ENCODE peak calls at places on chromosomes 3 and 15, in nine cellular contexts. Q is A549, O is neural progenitor cell, X is hepatocyte, N is left ventricle myocardium inferior, Y is GM12878, T is mammary epithelial cell, Z is kidney, P is MM.1S. F is an unnamed sample.

GRCh38 chr3:127417709-127418559 is 130.1 kb upstream of the PRR20G start:
- DNase-seq in Z (peak), X (no peak), P (no peak), Y (no peak), N (peak), Q (no peak), T (no peak), O (no peak), F (no peak)

GRCh38 chr3:125245521-125245920 is 33.0 kb upstream of the SLC12A8 start:
- DNase-seq in X (no peak), O (no peak), Z (no peak), T (no peak), N (no peak), Y (no peak), Q (no peak), P (no peak), F (no peak)

GRCh38 chr15:88990185-88990679 is 77.1 kb upstream of the MFGE8 start:
- DNase-seq in X (no peak), Q (no peak), N (no peak), P (no peak), Y (no peak), T (no peak), O (no peak), Z (no peak), F (no peak)

GRCh38 chr3:156723182-156723619 is 48.8 kb downstream of the TIPARP start:
- DNase-seq in Y (no peak), Q (no peak), Z (no peak), O (no peak), N (no peak), X (no peak), P (no peak), T (peak), F (no peak)

GRCh38 chr15:101451886-101452285 is 37.6 kb downstream of the PCSK6 start:
- DNase-seq in O (no peak), Q (no peak), X (no peak), P (no peak), T (no peak), Y (no peak), N (no peak), Z (no peak), F (no peak)

GRCh38 chr15:27214032-27214431 is 243.1 kb downstream of the GABRG3 start:
- DNase-seq in Y (no peak), P (no peak), N (no peak), Q (no peak), Z (no peak), T (no peak), O (no peak), X (no peak), F (no peak)

GRCh38 chr3:130907966-130908365 is 14.1 kb downstream of the ATP2C1 start:
- DNase-seq in Y (no peak), N (no peak), X (no peak), Q (no peak), T (no peak), P (peak), Z (no peak), O (no peak), F (no peak)

GRCh38 chr3:103002447-103002846 is 567.6 kb downstream of the ZPLD1 start:
- DNase-seq in T (no peak), P (no peak), Q (no peak), O (no peak), N (no peak), Z (no peak), Y (no peak), X (no peak), F (no peak)

GRCh38 chr3:183349421-183350157 is 78.8 kb downstream of the MCF2L2 start:
- DNase-seq in P (no peak), Y (no peak), X (no peak), O (no peak), N (no peak), Q (no peak), Z (no peak), T (no peak), F (no peak)

GRCh38 chr3:74360406-74360805 is 254.1 kb downstream of the CNTN3 start:
- DNase-seq in O (no peak), T (no peak), N (no peak), Y (no peak), Z (no peak), Q (no peak), X (no peak), P (no peak), F (no peak)

GRCh38 chr3:147113293-147114045 is 292.9 kb downstream of the ZIC4 start:
- DNase-seq in X (no peak), T (peak), Q (no peak), N (no peak), Y (no peak), P (peak), Z (no peak), O (no peak), F (no peak)

GRCh38 chr15:71151061-71151460 is 35.8 kb downstream of the THSD4 start:
- DNase-seq in N (no peak), Q (no peak), O (no peak), T (peak), Y (no peak), P (no peak), X (no peak), Z (no peak), F (no peak)

GRCh38 chr3:41749988-41750387 is 211.9 kb downstream of the ULK4 start:
- DNase-seq in N (no peak), T (no peak), Q (no peak), P (no peak), Y (no peak), O (no peak), X (no peak), Z (no peak), F (no peak)

GRCh38 chr3:18946524-18946923 is 201.8 kb upstream of the KCNH8 start:
- DNase-seq in X (no peak), Y (no peak), O (peak), Q (no peak), P (no peak), T (peak), Z (no peak), N (no peak), F (no peak)

GRCh38 chr3:156814295-156814694 is 11.9 kb upstream of the LEKR1 start:
- DNase-seq in X (no peak), Q (no peak), T (peak), O (no peak), Y (no peak), P (no peak), N (no peak), Z (no peak), F (no peak)

GRCh38 chr15:64731012-64731806 is 44.2 kb downstream of the RBPMS2 start:
- DNase-seq in T (peak), Y (peak), P (peak), X (peak), Q (peak), O (peak), Z (peak), N (peak), F (peak)

GRCh38 chr15:101497017-101497416 is 7.5 kb upstream of the PCSK6 start:
- DNase-seq in Z (no peak), N (no peak), P (no peak), Y (no peak), Q (no peak), X (no peak), T (no peak), O (no peak), F (peak)

GRCh38 chr3:184584001-184584891 is 22.7 kb downstream of the EPHB3 start:
- DNase-seq in Y (no peak), Z (no peak), T (no peak), P (no peak), X (no peak), Q (no peak), N (peak), O (peak), F (peak)

GRCh38 chr3:134796313-134797079 is 1.4 kb downstream of the EPHB1 start:
- DNase-seq in Y (no peak), P (no peak), O (peak), Q (no peak), N (no peak), X (peak), Z (peak), T (peak), F (no peak)

GRCh38 chr3:133444071-133444774 is 44.4 kb downstream of the BFSP2 start:
- DNase-seq in T (peak), O (no peak), Z (no peak), Q (peak), N (no peak), P (peak), X (peak), Y (no peak), F (no peak)

GRCh38 chr3:111509308-111509707 is 32.7 kb upstream of the CD96 start:
- DNase-seq in N (no peak), P (no peak), Z (no peak), Y (no peak), O (no peak), Q (no peak), T (peak), X (no peak), F (no peak)

GRCh38 chr15:36363335-36363734 is 216.1 kb upstream of the CDIN1 start:
- DNase-seq in Z (no peak), Y (no peak), T (peak), O (no peak), X (no peak), Q (no peak), P (no peak), N (no peak), F (no peak)

DNA sequence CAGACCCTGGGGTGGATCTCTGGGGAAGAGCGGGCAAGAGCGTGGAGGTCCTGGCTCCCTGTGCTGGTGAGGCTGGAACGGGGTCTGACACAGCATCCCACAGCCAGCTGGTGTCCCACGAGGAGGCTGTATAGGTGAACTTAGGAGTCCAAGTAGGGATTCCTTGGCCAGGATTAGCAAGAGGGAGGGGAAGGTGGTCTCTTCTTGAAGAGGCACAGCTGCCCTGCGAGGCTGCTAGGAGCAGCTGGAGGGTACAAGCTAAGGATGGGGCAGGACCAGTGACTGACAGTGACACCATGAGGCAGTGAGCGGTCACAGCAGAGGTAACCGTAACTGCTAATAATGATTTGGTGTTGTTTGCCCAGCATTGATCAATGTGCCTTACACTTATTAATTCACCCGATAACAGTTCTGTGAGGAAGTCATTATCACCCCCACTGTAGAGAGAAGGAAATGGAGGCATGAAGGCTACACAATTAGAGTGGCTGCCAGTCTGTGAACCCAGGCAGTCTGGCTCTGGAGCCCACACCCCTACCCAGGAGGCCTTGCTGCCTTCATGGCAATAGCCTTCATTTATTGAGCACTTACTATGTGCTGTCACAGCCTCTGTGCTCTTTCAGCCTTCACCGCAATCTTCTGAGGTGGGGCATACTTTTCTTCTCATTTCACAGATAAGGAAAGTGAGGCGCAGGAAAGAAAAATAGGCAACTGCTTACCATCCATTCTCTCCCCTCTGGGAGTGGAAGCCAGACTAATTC is 59.4 kb downstream of the TMEM44 start:
- DNase-seq in X (peak), Q (peak), N (no peak), Z (peak), O (peak), T (no peak), P (peak), Y (no peak), F (peak)
- TF ChIP-seq CTCF in X (peak), Q (peak), N (peak), Z (peak), O (peak), T (peak), P (peak), Y (peak), F (peak)

GRCh38 chr15:73991260-73991659 is 835 bp downstream of the STOML1 start:
- DNase-seq in T (no peak), Z (peak), P (no peak), Y (no peak), N (peak), O (peak), Q (no peak), X (peak), F (peak)

GRCh38 chr15:73991726-73992593 is at the start of gene STOML1:
- DNase-seq in Q (peak), P (peak), T (peak), X (peak), O (peak), N (peak), Y (no peak), Z (peak), F (peak)

GRCh38 chr15:73989001-73989798 is 2.9 kb downstream of the STOML1 start:
- DNase-seq in Y (no peak), Z (no peak), X (peak), Q (no peak), T (peak), O (no peak), P (no peak), N (no peak), F (no peak)

GRCh38 chr15:73988075-73988969 is 3.8 kb downstream of the STOML1 start:
- DNase-seq in Q (no peak), N (no peak), Z (peak), T (peak), P (no peak), O (no peak), X (no peak), Y (no peak), F (no peak)

DNA sequence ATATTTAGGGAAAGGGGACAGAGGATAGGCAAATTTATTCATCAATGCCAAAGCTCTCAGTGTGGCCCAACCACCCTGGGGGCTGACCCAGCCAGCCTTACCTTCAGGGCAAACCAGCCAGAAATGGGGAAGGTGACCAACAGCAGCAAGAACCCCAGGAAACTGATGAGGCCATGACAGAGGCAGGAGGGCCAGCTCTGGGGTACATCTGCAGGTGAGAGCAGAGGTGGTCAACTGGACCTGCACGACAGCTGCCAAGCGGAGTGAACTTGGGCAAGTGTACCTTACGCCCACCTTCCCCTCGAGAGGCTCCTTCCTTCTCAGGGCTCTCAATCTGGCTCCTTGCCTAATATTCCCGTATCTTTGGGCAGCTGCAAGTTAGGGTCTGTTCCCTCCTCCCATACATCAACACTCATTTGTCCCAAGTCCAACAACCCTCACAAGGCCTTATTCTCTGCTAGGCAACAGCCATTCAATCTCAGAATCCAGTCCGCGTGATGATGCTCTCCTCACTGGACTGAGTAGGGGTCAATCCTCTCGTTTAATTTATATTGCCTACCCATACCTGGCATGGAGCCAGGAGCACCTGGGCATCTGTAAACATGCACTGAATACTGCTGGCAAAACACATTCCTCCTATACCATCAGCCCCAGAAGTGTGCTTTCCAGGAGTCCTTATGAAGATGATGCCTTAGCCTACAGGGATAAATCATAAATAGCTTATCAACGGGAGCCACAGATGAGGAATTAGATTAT is 1.7 kb downstream of the STOML1 start:
- DNase-seq in Q (no peak), P (no peak), Z (no peak), Y (no peak), X (no peak), O (no peak), T (no peak), N (no peak), F (no peak)
- H3K4me3 ChIP-seq in Q (no peak), P (no peak), Z (no peak), Y (no peak), X (no peak), O (no peak), T (no peak), N (peak), F (no peak)

GRCh38 chr3:16601539-16602005 is 3.7 kb downstream of the DAZL start:
- DNase-seq in X (no peak), N (no peak), P (no peak), Y (no peak), O (no peak), Z (no peak), T (no peak), Q (no peak), F (no peak)
- TF ChIP-seq CTCF in X (no peak), N (no peak), P (no peak), Y (no peak), O (no peak), Z (no peak), T (no peak), Q (no peak), F (no peak)

GRCh38 chr15:51162865-51163762 is 68.4 kb upstream of the TNFAIP8L3 start:
- DNase-seq in Z (peak), T (peak), Y (peak), Q (peak), P (peak), X (peak), N (peak), O (peak), F (no peak)
- H3K4me3 ChIP-seq in Z (no peak), T (no peak), Y (no peak), Q (peak), P (peak), X (no peak), N (peak), O (no peak), F (no peak)

DNA sequence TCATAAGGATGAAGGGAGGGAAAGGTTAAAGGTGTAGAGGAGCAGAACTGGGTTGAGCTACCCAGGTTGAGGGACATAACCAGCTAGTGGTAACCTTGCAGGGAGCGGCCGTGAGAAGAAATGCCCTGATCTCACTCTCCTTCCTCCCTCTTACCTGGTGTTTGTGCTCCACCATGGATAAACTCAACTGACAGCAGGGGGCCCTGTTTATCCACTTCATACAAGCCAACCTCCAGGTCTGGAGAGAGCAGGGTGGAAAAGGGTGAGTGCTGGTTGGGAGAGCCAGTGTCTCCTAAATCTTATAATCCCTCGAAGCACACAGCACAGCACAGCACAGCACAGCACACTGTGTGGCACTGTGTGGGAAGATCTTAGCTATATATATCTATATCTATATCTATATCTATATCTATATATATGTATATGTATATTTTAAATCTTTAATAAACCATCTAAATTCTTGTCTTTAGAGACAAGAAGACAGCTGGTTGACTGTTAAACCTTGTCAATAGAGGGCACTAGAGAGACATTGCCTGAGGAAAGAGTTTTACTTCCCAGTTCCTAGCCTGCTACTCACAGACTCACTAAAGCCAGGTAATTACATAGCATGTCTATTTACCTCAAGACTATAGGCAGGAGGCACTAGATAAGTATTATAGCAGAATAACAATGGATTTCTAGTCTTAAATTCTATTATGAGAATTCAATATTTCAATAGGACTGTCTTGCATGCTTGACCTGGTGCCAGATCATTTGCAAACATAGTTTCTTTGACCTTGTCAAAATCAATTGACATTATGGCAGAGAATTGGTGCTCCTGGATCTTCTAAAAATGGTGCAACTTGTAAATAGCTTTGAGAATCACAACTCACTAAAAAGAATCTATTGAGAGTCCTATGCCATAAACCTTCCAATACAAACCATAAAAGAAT is 21.7 kb upstream of the FMN1 start:
- DNase-seq in O (peak), P (peak), Z (no peak), Q (no peak), N (no peak), T (peak), Y (no peak), X (peak), F (no peak)
- TF ChIP-seq CTCF in O (peak), P (peak), Z (peak), Q (peak), N (peak), T (peak), Y (peak), X (peak), F (no peak)

GRCh38 chr3:2510746-2511145 is 412.1 kb downstream of the CNTN4 start:
- DNase-seq in Q (no peak), N (no peak), X (no peak), O (no peak), Z (no peak), Y (no peak), T (no peak), P (no peak), F (no peak)
- H3K4me3 ChIP-seq in Q (no peak), N (no peak), X (no peak), O (no peak), Z (no peak), Y (no peak), T (no peak), P (no peak), F (no peak)

GRCh38 chr3:17891139-17891850 is 148.9 kb upstream of the TBC1D5 start:
- DNase-seq in Y (no peak), P (no peak), N (no peak), Z (no peak), Q (no peak), T (peak), O (no peak), X (peak), F (no peak)

GRCh38 chr3:17894434-17895060 is 152.1 kb upstream of the TBC1D5 start:
- DNase-seq in Q (no peak), X (peak), T (peak), N (no peak), Y (no peak), Z (no peak), P (peak), O (peak), F (no peak)
- TF ChIP-seq CTCF in Q (peak), X (peak), T (peak), N (peak), Y (peak), Z (peak), P (peak), O (peak), F (no peak)

GRCh38 chr3:123883111-123883510 is 1.0 kb downstream of the MYLK start:
- DNase-seq in Y (no peak), P (no peak), X (no peak), T (peak), Z (no peak), O (no peak), N (no peak), Q (no peak), F (no peak)

GRCh38 chr3:123884258-123884831 is at the start of gene MYLK:
- DNase-seq in N (peak), Y (no peak), Z (peak), T (peak), O (peak), X (peak), Q (peak), P (peak), F (peak)

GRCh38 chr3:123883656-123884257 is 375 bp downstream of the MYLK start:
- DNase-seq in N (no peak), T (peak), Z (peak), Q (peak), X (peak), O (peak), Y (no peak), P (no peak), F (peak)

GRCh38 chr3:123881771-123882170 is 2.4 kb downstream of the MYLK start:
- DNase-seq in Y (no peak), O (no peak), N (no peak), X (no peak), P (no peak), Q (no peak), T (no peak), Z (no peak), F (no peak)

DNA sequence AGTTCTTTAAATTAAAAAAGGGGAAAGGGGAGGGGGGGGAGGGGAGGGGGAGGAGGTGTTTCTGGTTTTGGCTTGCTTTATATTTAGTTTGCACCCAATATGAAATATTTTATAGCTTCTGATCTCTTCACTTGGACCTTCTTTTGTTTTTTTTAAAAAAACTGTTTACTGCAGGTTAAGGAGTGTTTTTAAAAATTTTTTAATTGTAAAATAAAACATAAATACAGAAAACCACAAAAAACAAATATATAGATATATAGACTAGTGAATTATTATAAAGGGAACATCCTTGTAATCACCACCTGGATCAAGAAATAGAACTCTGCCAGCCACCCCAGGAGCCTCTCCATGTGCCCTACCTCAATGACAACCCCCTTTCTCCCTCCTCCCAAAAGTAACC is 861 bp upstream of the MYLK start:
- DNase-seq in O (no peak), Y (no peak), N (no peak), T (no peak), Q (no peak), X (no peak), P (no peak), Z (no peak), F (no peak)
- H3K4me3 ChIP-seq in O (peak), Y (no peak), N (no peak), T (no peak), Q (peak), X (no peak), P (no peak), Z (no peak), F (no peak)

F was measured in mucosa of descending colon.